ENCODE peak calls at places on chromosomes 4 and X, in ten cellular contexts. Z is heart right ventricle, F is GM12865, V is Calu3, P is ovary, X is suprapubic skin, H is H9, T is mucosa of descending colon, J is endothelial cell of umbilical vein, U is lung. R is an unnamed sample.

GRCh38 chr4:181687116-181687515 is 556.1 kb upstream of the TENM3 start:
- DNase-seq in Z (no peak), F (no peak), V (no peak), P (no peak), X (no peak), H (no peak), T (no peak), J (no peak), U (no peak), R (no peak)

GRCh38 chr4:85058551-85058950 is 92.1 kb upstream of the WDFY3 start:
- DNase-seq in Z (no peak), F (no peak), V (no peak), P (no peak), X (no peak), H (no peak), T (no peak), J (no peak), U (no peak), R (no peak)

GRCh38 chr4:112633477-112634235 is 3.1 kb downstream of the ZGRF1 start:
- DNase-seq in Z (no peak), F (peak; percentile 40), V (no peak), P (no peak), X (no peak), H (no peak), T (no peak), J (peak; percentile 48), U (no peak), R (no peak)

GRCh38 chr4:70651864-70652506 is 14.3 kb downstream of the JCHAIN start:
- DNase-seq in Z (no peak), F (peak; percentile 49), V (no peak), P (no peak), X (no peak), H (peak; percentile 30), T (no peak), J (peak; percentile 55), U (no peak), R (no peak)

GRCh38 chr4:185991750-185992149 is 77.2 kb upstream of the TLR3 start:
- DNase-seq in Z (no peak), F (peak; percentile 33), V (no peak), P (no peak), X (no peak), H (no peak), T (no peak), J (no peak), U (no peak), R (no peak)

GRCh38 chr4:102575369-102576129 is 74.4 kb downstream of the NFKB1 start:
- DNase-seq in Z (no peak), F (no peak), V (peak; percentile 2), P (no peak), X (no peak), H (no peak), T (no peak), J (no peak), U (no peak), R (no peak)

GRCh38 chr4:2101346-2102044 is 42.4 kb downstream of the NAT8L start:
- DNase-seq in Z (no peak), F (no peak), V (no peak), P (no peak), X (no peak), H (no peak), T (no peak), J (no peak), U (no peak), R (no peak)

GRCh38 chrX:51496501-51497291 is at the start of gene NUDT11:
- DNase-seq in Z (peak; percentile 58), F (peak; percentile 18), V (peak; percentile 63), P (peak; percentile 68), X (no peak), H (peak; percentile 77), T (peak; percentile 58), J (peak; percentile 68), U (peak; percentile 32), R (no peak)

GRCh38 chr4:128232719-128233118 is 54.9 kb downstream of the PGRMC2 start:
- DNase-seq in Z (no peak), F (no peak), V (no peak), P (no peak), X (no peak), H (no peak), T (no peak), J (no peak), U (no peak), R (no peak)

GRCh38 chrX:23637187-23637586 is 30.1 kb upstream of the PRDX4 start:
- DNase-seq in Z (no peak), F (no peak), V (no peak), P (no peak), X (no peak), H (no peak), T (no peak), J (no peak), U (no peak), R (no peak)

GRCh38 chr4:186553717-186554116 is 1.6 kb downstream of the MTNR1A start:
- DNase-seq in Z (no peak), F (no peak), V (no peak), P (no peak), X (no peak), H (peak; percentile 56), T (peak; percentile 59), J (no peak), U (no peak), R (no peak)

GRCh38 chrX:47497274-47497673 is 14.3 kb upstream of the ZNF41 start:
- DNase-seq in Z (no peak), F (no peak), V (no peak), P (no peak), X (no peak), H (no peak), T (no peak), J (peak; percentile 13), U (no peak), R (no peak)

GRCh38 chr4:42302348-42302747 is 94.9 kb upstream of the SHISA3 start:
- DNase-seq in Z (no peak), F (peak; percentile 46), V (peak; percentile 27), P (no peak), X (no peak), H (peak; percentile 75), T (no peak), J (peak; percentile 27), U (no peak), R (no peak)

GRCh38 chr4:47567511-47567910 is 82.4 kb downstream of the ATP10D start:
- DNase-seq in Z (no peak), F (no peak), V (no peak), P (no peak), X (no peak), H (no peak), T (no peak), J (no peak), U (no peak), R (no peak)

GRCh38 chrX:150503898-150504219 is 64.6 kb upstream of the MTM1 start:
- DNase-seq in Z (no peak), F (no peak), V (peak; percentile 37), P (no peak), X (no peak), H (no peak), T (peak; percentile 53), J (no peak), U (peak; percentile 35), R (peak; percentile 71)

GRCh38 chrX:81857192-81857591 is 655.3 kb downstream of the SH3BGRL start:
- DNase-seq in Z (no peak), F (no peak), V (no peak), P (no peak), X (no peak), H (no peak), T (no peak), J (no peak), U (no peak), R (no peak)

GRCh38 chr4:3689576-3690551 is 76.3 kb upstream of the ADRA2C start:
- DNase-seq in Z (no peak), F (no peak), V (no peak), P (peak; percentile 7), X (peak; percentile 75), H (no peak), T (no peak), J (no peak), U (no peak), R (no peak)

GRCh38 chr4:163697121-163697520 is 202.6 kb downstream of the TMA16 start:
- DNase-seq in Z (no peak), F (no peak), V (no peak), P (no peak), X (no peak), H (no peak), T (no peak), J (no peak), U (no peak), R (no peak)

GRCh38 chr4:107444-108429 is 16.6 kb upstream of the ZNF718 start:
- DNase-seq in Z (no peak), F (no peak), V (no peak), P (no peak), X (no peak), H (no peak), T (no peak), J (no peak), U (no peak), R (no peak)

GRCh38 chr4:18366762-18367358 is 345.3 kb upstream of the LCORL start:
- DNase-seq in Z (no peak), F (peak; percentile 72), V (no peak), P (no peak), X (no peak), H (no peak), T (no peak), J (peak; percentile 51), U (no peak), R (no peak)
- TF ChIP-seq CTCF in Z (peak; percentile 53), F (peak; percentile 55), V (no peak), P (no peak), X (peak; percentile 51), H (peak; percentile 64), T (peak; percentile 30), J (peak; percentile 52), U (no peak), R (no peak)

GRCh38 chr4:98929341-98930267 is 671 bp upstream of the EIF4E start:
- DNase-seq in Z (peak; percentile 51), F (peak; percentile 90), V (peak; percentile 68), P (peak; percentile 59), X (no peak), H (no peak), T (peak; percentile 65), J (peak; percentile 91), U (peak; percentile 65), R (peak; percentile 72)
- TF ChIP-seq CTCF in Z (no peak), F (no peak), V (no peak), P (no peak), X (no peak), H (no peak), T (no peak), J (no peak), U (no peak), R (no peak)

DNA sequence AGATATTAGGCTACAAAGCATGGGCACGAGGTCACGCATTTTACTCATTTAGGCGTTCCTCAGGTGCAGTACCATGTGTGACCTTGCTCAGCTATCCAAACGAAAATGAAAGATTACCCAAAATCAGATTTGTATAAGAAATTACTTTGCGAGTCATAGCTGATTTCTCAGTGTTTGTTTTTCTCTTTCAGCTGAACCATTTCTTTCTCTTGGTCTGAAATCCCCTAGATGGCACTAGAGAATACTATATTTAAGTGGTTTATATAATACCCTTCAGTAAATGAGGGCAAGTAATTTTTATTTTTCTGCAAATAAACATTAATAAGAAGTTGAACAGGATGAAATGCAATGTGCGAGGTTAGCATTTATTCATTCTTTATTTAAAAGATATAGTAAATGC is 496.6 kb downstream of the STIM2 start:
- DNase-seq in Z (no peak), F (no peak), V (no peak), P (no peak), X (no peak), H (no peak), T (no peak), J (no peak), U (no peak), R (no peak)
- TF ChIP-seq CTCF in Z (peak; percentile 38), F (no peak), V (no peak), P (no peak), X (no peak), H (peak; percentile 56), T (no peak), J (no peak), U (no peak), R (no peak)

GRCh38 chr4:188781655-188782054 is 642.4 kb downstream of the TRIML1 start:
- DNase-seq in Z (no peak), F (no peak), V (peak; percentile 19), P (no peak), X (no peak), H (peak; percentile 55), T (no peak), J (no peak), U (no peak), R (no peak)
- TF ChIP-seq CTCF in Z (peak; percentile 28), F (no peak), V (peak; percentile 32), P (no peak), X (no peak), H (peak; percentile 68), T (no peak), J (no peak), U (peak; percentile 9), R (no peak)